ENCODE peak calls at places on chromosome 11, in nine cellular contexts. L, O, C, Y, S, F, G, Z and H are unnamed samples.

GRCh38 chr11:78251083-78251699 is 62.5 kb downstream of the USP35 start:
- DNase-seq in L (peak), O (no peak), C (no peak), Y (peak), S (no peak), F (no peak), G (no peak), Z (no peak), H (no peak)

GRCh38 chr11:7495997-7496545 is 10.8 kb downstream of the OLFML1 start:
- DNase-seq in L (no peak), O (no peak), C (no peak), Y (no peak), S (no peak), F (no peak), G (no peak), Z (no peak), H (no peak)

GRCh38 chr11:76323804-76324203 is 57.1 kb downstream of the THAP12 start:
- DNase-seq in L (no peak), O (no peak), C (no peak), Y (no peak), S (no peak), F (no peak), G (no peak), Z (no peak), H (no peak)

GRCh38 chr11:36048496-36049247 is 104.8 kb downstream of the LDLRAD3 start:
- DNase-seq in L (peak), O (no peak), C (no peak), Y (peak), S (no peak), F (no peak), G (no peak), Z (no peak), H (no peak)

GRCh38 chr11:88338223-88338661 is 706 bp upstream of the CTSC start:
- DNase-seq in L (peak), O (peak), C (no peak), Y (peak), S (peak), F (peak), G (peak), Z (no peak), H (no peak)

GRCh38 chr11:12324585-12324984 is 52.8 kb upstream of the PARVA start:
- DNase-seq in L (no peak), O (no peak), C (no peak), Y (no peak), S (no peak), F (no peak), G (no peak), Z (no peak), H (no peak)

GRCh38 chr11:124470516-124471231 is 25.2 kb upstream of the OR8B8 start:
- DNase-seq in L (no peak), O (no peak), C (no peak), Y (no peak), S (no peak), F (no peak), G (no peak), Z (no peak), H (no peak)

GRCh38 chr11:56624661-56625110 is 10.0 kb upstream of the OR5M1 start:
- DNase-seq in L (peak), O (no peak), C (no peak), Y (peak), S (no peak), F (no peak), G (no peak), Z (peak), H (no peak)

GRCh38 chr11:122093731-122094130 is 22.3 kb downstream of the BLID start:
- DNase-seq in L (peak), O (no peak), C (no peak), Y (peak), S (no peak), F (no peak), G (no peak), Z (no peak), H (no peak)